ENCODE peak calls at places on chromosomes 16 and 17, in four cellular contexts. M is IMR-90, I is neuronal stem cell, T is H1. K is an unnamed sample.

GRCh38 chr17:72812823-72813222 is 279.7 kb downstream of the SLC39A11 start:
- DNase-seq in I (no peak), T (no peak), M (peak; percentile 86), K (no peak)

GRCh38 chr16:29804455-29805231 is 1.7 kb upstream of the MAZ start:
- DNase-seq in I (no peak), T (no peak), M (no peak), K (no peak)

GRCh38 chr16:74601131-74601871 is 5.6 kb downstream of the GLG1 start:
- DNase-seq in T (no peak), I (no peak), M (no peak), K (no peak)

GRCh38 chr16:73095885-73096341 is 48.0 kb upstream of the ZFHX3 start:
- DNase-seq in M (no peak), I (no peak), T (no peak), K (no peak)

GRCh38 chr17:58487589-58488427 is at the start of gene HSF5:
- DNase-seq in I (no peak), M (no peak), T (peak; percentile 66), K (peak; percentile 88)

GRCh38 chr17:60888812-60889709 is 211.4 kb downstream of the BCAS3 start:
- DNase-seq in T (no peak), I (no peak), M (peak; percentile 35), K (no peak)

GRCh38 chr16:48405907-48406306 is 20.7 kb upstream of the SIAH1 start:
- DNase-seq in T (no peak), M (no peak), I (no peak), K (no peak)

GRCh38 chr16:10787304-10787703 is 31.3 kb downstream of the TVP23A start:
- DNase-seq in M (no peak), T (no peak), I (peak; percentile 39), K (no peak)

GRCh38 chr16:19805459-19806160 is 79.0 kb downstream of the GPRC5B start:
- DNase-seq in I (no peak), T (no peak), M (no peak), K (no peak)

GRCh38 chr17:81651692-81652091 is 4.7 kb downstream of the PDE6G start:
- DNase-seq in T (no peak), M (peak; percentile 93), I (no peak), K (peak; percentile 32)

GRCh38 chr17:9050801-9051401 is 29.6 kb downstream of the NTN1 start:
- DNase-seq in I (no peak), M (no peak), T (peak; percentile 59), K (peak; percentile 88)

GRCh38 chr17:82101301-82101715 is 3.3 kb upstream of the FASN start:
- DNase-seq in M (no peak), I (no peak), T (no peak), K (no peak)

GRCh38 chr17:45190503-45191282 is 29.0 kb downstream of the HEXIM2 start:
- DNase-seq in T (no peak), I (no peak), M (no peak), K (no peak)

GRCh38 chr17:68460715-68461114 is 3.4 kb upstream of the WIPI1 start:
- DNase-seq in T (no peak), I (no peak), M (no peak), K (no peak)

GRCh38 chr17:50947844-50948514 is 81.8 kb upstream of the TOB1 start:
- DNase-seq in M (no peak), T (no peak), I (no peak), K (no peak)

GRCh38 chr16:89201467-89202377 is 1.4 kb upstream of the SLC22A31 start:
- DNase-seq in T (peak; percentile 99), M (peak; percentile 66), I (peak; percentile 84), K (peak; percentile 89)

GRCh38 chr17:70608957-70609356 is 439.6 kb downstream of the KCNJ2 start:
- DNase-seq in I (no peak), T (no peak), M (no peak), K (no peak)

GRCh38 chr17:60157487-60158040 is 7.8 kb downstream of the CA4 start:
- DNase-seq in I (no peak), M (no peak), T (peak; percentile 51), K (peak; percentile 46)

GRCh38 chr17:65366102-65366844 is 195.2 kb downstream of the AXIN2 start:
- DNase-seq in M (no peak), I (no peak), T (no peak), K (no peak)
- H3K27ac ChIP-seq in M (no peak overlapping the region), I (no peak overlapping the region), T (no peak overlapping the region), K (no peak overlapping the region)

DNA sequence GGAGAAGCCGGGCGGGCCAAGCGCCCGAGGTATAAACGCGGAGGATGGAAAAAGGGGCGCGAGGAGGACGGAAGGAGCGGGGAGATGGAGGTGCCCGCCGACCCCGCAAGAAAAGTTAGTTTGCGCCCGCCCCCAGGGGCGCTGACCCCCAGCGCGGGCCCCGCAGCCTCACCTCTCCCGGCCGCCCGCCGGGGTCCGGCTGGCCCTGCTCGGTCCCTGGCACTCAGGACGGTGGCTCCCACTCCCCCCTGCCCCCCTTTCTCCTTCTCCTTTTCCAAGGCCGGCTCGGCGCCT is 161 bp downstream of the CASKIN2 start:
- DNase-seq in T (no peak), M (no peak), I (no peak), K (no peak)
- H3K14ac ChIP-seq in T (no peak overlapping the region), M (no peak overlapping the region), I (no peak overlapping the region), K (peak overlapping the region; percentile 50)

DNA sequence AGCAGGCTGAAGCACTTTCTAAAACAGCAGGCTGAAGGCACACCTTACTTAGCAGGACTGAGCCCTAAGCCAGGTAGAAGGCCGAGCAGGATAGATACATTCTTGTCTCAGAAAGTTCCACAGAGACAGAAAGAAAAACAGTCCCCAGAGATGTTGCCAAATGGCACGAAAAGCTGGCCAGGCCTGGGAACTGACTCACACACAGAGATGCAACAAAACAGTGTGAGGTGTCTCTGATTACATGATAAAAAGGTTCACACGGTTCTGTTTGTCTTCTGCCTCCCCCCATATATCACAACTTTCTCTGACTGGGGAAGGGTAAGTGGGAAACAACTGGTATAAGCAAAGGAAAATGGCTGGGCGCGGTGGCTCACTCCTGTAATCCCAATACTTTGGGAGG is 1.7 kb downstream of the WBP2 start:
- DNase-seq in M (peak; percentile 60), I (no peak), T (no peak), K (no peak)
- H3K27ac ChIP-seq in M (no peak overlapping the region), I (no peak overlapping the region), T (no peak overlapping the region), K (no peak overlapping the region)

DNA sequence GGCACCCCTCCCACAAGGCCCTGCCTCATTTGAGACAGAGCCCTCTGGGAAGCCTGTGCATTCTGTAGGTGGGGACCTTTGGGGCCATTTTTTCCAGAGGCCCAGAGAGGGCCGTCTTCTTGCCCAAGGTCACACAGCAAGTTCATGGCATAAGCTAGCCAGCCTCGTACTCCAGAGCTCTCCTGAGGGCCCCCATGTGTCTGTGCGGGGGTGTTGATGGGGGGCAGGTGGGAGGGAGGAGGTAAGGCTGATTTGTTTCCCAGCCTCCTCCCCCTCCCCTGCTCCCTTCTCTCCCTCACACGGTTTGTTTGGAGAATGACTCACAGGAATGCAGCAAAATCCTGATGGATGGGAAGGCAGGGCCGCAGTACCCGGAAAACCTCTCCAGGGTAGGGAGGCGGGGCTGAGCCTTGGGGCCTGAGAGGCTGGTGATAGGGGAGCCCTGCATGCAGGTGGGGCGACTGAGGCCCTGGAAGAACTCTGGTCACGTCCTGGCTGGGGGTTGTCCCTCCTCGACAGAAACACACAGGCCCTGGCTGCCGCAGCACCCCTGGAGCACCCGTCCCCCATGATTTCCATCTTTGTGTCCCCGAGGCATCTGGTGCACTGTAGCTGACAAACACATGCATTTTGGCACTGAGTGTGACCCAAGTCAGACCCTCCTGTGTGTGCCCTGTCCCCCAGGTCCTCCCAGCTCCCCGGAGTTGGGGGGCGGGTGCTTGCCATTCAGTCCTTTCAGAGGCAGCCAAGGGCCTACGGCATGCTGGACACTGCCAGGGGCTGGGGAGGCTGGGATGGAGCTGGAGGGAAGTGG is 29.7 kb downstream of the RAI1 start:
- DNase-seq in M (peak; percentile 93), T (peak; percentile 74), I (no peak), K (peak; percentile 92)
- H3K14ac ChIP-seq in M (peak overlapping the region; percentile 96), T (no peak overlapping the region), I (no peak overlapping the region), K (no peak overlapping the region)

GRCh38 chr16:25141648-25142047 is 30.1 kb downstream of the LCMT1 start:
- DNase-seq in I (no peak), M (no peak), T (no peak), K (no peak)
- H3K27ac ChIP-seq in I (no peak overlapping the region), M (no peak overlapping the region), T (no peak overlapping the region), K (no peak overlapping the region)

DNA sequence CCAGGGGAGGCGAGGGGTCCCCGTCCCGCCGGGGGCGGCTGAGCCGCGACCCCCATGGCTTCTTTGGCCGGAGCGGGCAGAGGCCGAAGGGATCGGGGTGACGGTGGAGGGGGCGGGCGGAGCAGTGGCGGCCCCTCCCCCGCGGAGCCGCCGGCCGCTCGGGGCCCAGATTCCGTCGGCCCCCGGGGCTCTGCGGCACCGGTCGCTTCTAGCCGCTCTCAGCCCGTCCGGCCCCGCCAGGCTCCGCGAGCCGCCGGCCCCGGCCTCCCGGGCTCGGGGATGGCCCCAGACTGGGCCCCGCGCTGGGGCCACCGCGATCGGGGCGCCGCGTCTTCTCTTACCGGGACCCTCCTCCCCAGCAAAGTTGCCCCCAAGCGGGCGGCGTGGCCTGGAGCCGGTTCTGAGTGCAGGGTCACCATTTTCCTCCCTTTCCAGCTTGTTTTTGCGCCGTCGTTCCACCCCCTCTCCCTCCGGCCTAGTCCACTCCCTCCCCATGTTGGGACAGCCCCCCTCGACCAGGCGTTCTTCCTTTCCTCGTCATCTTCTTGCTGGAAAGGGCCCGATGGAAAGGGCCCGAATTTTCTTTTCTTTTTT is 768 bp downstream of the NFAT5 start:
- DNase-seq in M (peak; percentile 68), I (peak; percentile 56), T (peak; percentile 70), K (peak; percentile 47)
- H3K14ac ChIP-seq in M (peak overlapping the region; percentile 96), I (no peak overlapping the region), T (no peak overlapping the region), K (peak overlapping the region; percentile 21)

DNA sequence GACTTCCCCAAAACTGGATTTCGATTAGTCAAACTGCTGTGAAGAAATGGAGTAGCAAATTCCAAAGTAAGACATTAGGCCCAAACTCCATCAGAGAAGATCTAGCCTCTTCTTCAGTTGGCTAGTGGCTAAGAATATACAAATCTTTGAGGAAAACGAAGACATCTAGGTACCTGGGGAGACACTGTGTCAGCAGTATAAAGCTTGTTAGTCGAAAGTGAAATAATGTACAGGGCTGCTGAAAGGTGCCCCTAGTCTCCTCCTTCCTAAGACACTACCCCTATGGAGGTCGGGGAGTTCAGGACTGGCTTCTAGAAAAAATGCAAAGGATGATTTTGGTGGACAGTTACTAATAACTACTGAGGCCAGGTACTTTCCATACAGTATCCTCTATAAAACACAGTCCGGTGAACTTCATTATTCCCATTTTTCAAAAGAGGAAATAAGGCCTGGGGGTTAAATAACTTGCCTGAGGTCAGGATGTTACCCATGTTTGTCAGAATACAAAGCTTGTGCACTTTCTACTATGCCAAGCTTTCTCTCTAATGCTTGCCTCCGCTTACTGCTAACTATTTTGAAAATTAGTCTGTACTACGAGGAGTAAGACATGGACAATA is 15.0 kb downstream of the DNAJC7 start:
- DNase-seq in T (no peak), M (no peak), I (no peak), K (no peak)
- H3K27ac ChIP-seq in T (no peak overlapping the region), M (no peak overlapping the region), I (no peak overlapping the region), K (no peak overlapping the region)

GRCh38 chr17:49916854-49917515 is 52.0 kb upstream of the DLX4 start:
- DNase-seq in T (no peak), I (no peak), M (no peak), K (no peak)
- H3K14ac ChIP-seq in T (no peak overlapping the region), I (no peak overlapping the region), M (no peak overlapping the region), K (no peak overlapping the region)